ENCODE peak calls at places on chromosome 1, in seven cellular contexts. W is heart right ventricle; X is A549; A is psoas muscle; E is right cardiac atrium; H is CD8-positive, alpha-beta memory T cell; N is suprapubic skin. B is an unnamed sample. For H3K4me1, the result is how much of the 10 kb centered on the place peaks cover.

GRCh38 chr1:72570815-72571214 is 288.5 kb upstream of the NEGR1 start:
- DNase-seq in E (no peak), W (no peak), X (no peak), N (no peak), A (no peak), H (no peak), B (no peak)

GRCh38 chr1:42817440-42817767 is 207 bp upstream of the SVBP start:
- DNase-seq in E (no peak), N (no peak), X (no peak), A (no peak), W (no peak), H (no peak), B (no peak)

GRCh38 chr1:25874209-25874608 is 1.3 kb downstream of the PAQR7 start:
- DNase-seq in X (no peak), W (no peak), H (no peak), A (no peak), N (no peak), E (no peak), B (no peak)

GRCh38 chr1:59879556-59879955 is 47.0 kb downstream of the CYP2J2 start:
- DNase-seq in N (no peak), W (peak), A (peak), E (peak), H (peak), X (peak), B (peak)

GRCh38 chr1:98003442-98003841 is 82.6 kb upstream of the DPYD start:
- DNase-seq in E (no peak), W (no peak), N (no peak), A (no peak), X (no peak), H (no peak), B (no peak)

GRCh38 chr1:9181990-9182783 is 52.4 kb upstream of the H6PD start:
- DNase-seq in E (peak), W (no peak), X (peak), H (no peak), A (no peak), N (no peak), B (no peak)

GRCh38 chr1:53280486-53280885 is 42.2 kb upstream of the MAGOH start:
- DNase-seq in N (no peak), X (no peak), W (no peak), A (no peak), H (no peak), E (no peak), B (no peak)

GRCh38 chr1:154808909-154809262 is 61.2 kb downstream of the KCNN3 start:
- DNase-seq in H (no peak), N (no peak), W (no peak), E (no peak), A (peak), X (no peak), B (no peak)

GRCh38 chr1:78005755-78006154 is 1.0 kb downstream of the DNAJB4 start:
- DNase-seq in E (no peak), A (no peak), N (no peak), H (no peak), X (peak), W (peak), B (no peak)

GRCh38 chr1:157162345-157162744 is 24.1 kb upstream of the ETV3 start:
- DNase-seq in A (no peak), E (no peak), N (peak), X (no peak), H (no peak), W (no peak), B (no peak)

GRCh38 chr1:14570514-14570913 is 28.0 kb upstream of the KAZN start:
- DNase-seq in A (no peak), X (no peak), H (no peak), W (no peak), N (no peak), E (no peak), B (no peak)

GRCh38 chr1:30048905-30049304 is 674.5 kb downstream of the MATN1 start:
- DNase-seq in N (peak), X (no peak), E (no peak), H (no peak), W (no peak), A (no peak), B (no peak)

GRCh38 chr1:27528701-27529637 is 39.0 kb upstream of the WASF2 start:
- DNase-seq in X (no peak), H (no peak), W (peak), N (no peak), E (peak), A (peak), B (peak)

GRCh38 chr1:209199371-209199770 is 384.1 kb upstream of the CAMK1G start:
- DNase-seq in E (no peak), X (no peak), N (no peak), A (no peak), W (no peak), H (no peak), B (no peak)

GRCh38 chr1:47742890-47743760 is 254.1 kb downstream of the TRABD2B start:
- DNase-seq in H (no peak), W (no peak), A (no peak), E (peak), N (peak), X (no peak), B (no peak)

GRCh38 chr1:85584264-85584781 is 3.8 kb downstream of the CCN1 start:
- DNase-seq in N (no peak), X (peak), E (no peak), A (no peak), W (no peak), H (no peak), B (no peak)

GRCh38 chr1:54904476-54905048 is 17.6 kb upstream of the DHCR24 start:
- DNase-seq in W (no peak), H (no peak), A (no peak), E (no peak), N (no peak), X (no peak), B (no peak)

GRCh38 chr1:26351591-26352337 is 2.2 kb downstream of the CRYBG2 start:
- DNase-seq in W (no peak), H (no peak), A (no peak), E (no peak), X (peak), N (no peak), B (no peak)

GRCh38 chr1:20110679-20111078 is 8.7 kb downstream of the PLA2G2D start:
- DNase-seq in H (no peak), E (no peak), X (no peak), W (peak), N (no peak), A (no peak), B (peak)

GRCh38 chr1:225480825-225481434 is 53.1 kb upstream of the LBR start:
- DNase-seq in W (no peak), A (no peak), X (peak), E (no peak), N (no peak), H (peak), B (peak)

GRCh38 chr1:6447016-6447817 is 18.8 kb downstream of the TNFRSF25 start:
- DNase-seq in E (peak), A (no peak), W (no peak), H (no peak), N (no peak), X (no peak), B (no peak)

GRCh38 chr1:167905671-167906070 is 8.3 kb downstream of the ADCY10 start:
- DNase-seq in N (no peak), E (no peak), W (no peak), A (no peak), X (no peak), H (no peak), B (no peak)

GRCh38 chr1:31931241-31932225 is 6.6 kb downstream of the PTP4A2 start:
- DNase-seq in E (no peak), W (no peak), H (no peak), X (no peak), N (no peak), A (no peak), B (no peak)

GRCh38 chr1:207316622-207317510 is 4.6 kb upstream of the CD55 start:
- DNase-seq in N (no peak), W (no peak), X (no peak), E (no peak), H (no peak), A (no peak), B (no peak)

GRCh38 chr1:160884579-160884978 is 401 bp downstream of the ITLN1 start:
- DNase-seq in H (no peak), X (peak), W (no peak), E (no peak), N (no peak), A (no peak), B (no peak)

GRCh38 chr1:203099760-203100159 is 13.9 kb upstream of the MYOG start:
- DNase-seq in X (no peak), N (no peak), E (no peak), A (no peak), W (no peak), H (no peak), B (peak)

GRCh38 chr1:178273707-178274410 is 180.0 kb downstream of the RASAL2 start:
- DNase-seq in W (no peak), H (no peak), E (no peak), A (no peak), X (no peak), N (no peak), B (no peak)

GRCh38 chr1:119112244-119112643 is 28.2 kb downstream of the WARS2 start:
- DNase-seq in H (no peak), A (no peak), N (no peak), E (no peak), W (no peak), X (no peak), B (no peak)

GRCh38 chr1:106676021-106676420 is 380.5 kb upstream of the PRMT6 start:
- DNase-seq in E (no peak), X (no peak), H (no peak), A (no peak), N (no peak), W (no peak), B (no peak)

GRCh38 chr1:180183426-180183825 is 28.8 kb downstream of the QSOX1 start:
- DNase-seq in E (no peak), A (no peak), W (no peak), X (no peak), N (no peak), H (no peak), B (no peak)

GRCh38 chr1:50023292-50024159 is at the start of gene AGBL4:
- DNase-seq in H (peak), W (peak), X (peak), A (peak), N (no peak), E (peak), B (no peak)

GRCh38 chr1:29410476-29410875 is 174.2 kb downstream of the PTPRU start:
- DNase-seq in E (no peak), X (no peak), W (no peak), N (no peak), A (no peak), H (no peak), B (no peak)

GRCh38 chr1:169526120-169526832 is 40.5 kb upstream of the SLC19A2 start:
- DNase-seq in N (no peak), W (no peak), X (no peak), E (no peak), H (no peak), A (no peak), B (no peak)

GRCh38 chr1:11804666-11805453 is 904 bp downstream of the MTHFR start:
- DNase-seq in E (peak), A (no peak), H (no peak), W (peak), N (no peak), X (no peak), B (no peak)

GRCh38 chr1:194952171-194952570 is 1656.1 kb downstream of the KCNT2 start:
- DNase-seq in N (no peak), W (no peak), E (no peak), A (no peak), H (no peak), X (no peak), B (no peak)

GRCh38 chr1:230901711-230902110 is 33.4 kb upstream of the C1orf198 start:
- DNase-seq in N (no peak), E (no peak), W (no peak), X (no peak), A (no peak), H (no peak), B (no peak)
- H3K4me1 ChIP-seq in N (under half), E (under half), W (under half), X (under half), A (under half), H (under half), B (under half)

DNA sequence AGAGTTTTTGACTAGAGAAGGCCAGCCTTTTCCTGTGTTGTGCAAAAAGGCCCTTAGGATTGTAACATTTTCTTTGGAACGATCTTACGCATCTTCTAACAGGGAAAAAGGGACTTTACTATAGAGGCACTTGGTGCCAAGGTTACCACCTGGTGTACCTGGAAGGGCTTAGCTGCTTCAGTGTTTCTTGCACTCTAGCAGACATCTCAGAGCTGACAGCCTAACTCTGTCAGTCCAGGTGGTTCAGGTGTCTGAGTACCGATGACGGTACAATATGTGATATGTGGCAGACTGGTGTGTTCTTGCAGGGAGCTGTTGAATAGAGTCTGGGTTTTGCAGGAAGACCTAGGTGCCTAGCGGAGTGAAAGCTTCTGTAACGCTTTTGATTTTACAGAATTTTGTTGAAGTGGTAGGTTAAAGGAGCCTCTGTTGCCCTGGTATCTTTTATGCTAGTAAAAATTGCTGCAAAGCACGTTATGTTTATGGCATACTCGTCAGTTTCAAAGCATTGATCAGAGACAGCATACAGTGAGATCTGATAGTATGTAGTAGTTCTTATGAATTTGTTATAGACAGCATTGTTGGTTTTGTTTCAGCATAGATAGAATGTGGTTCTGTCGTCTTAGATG is 1.4 kb downstream of the MAGI3 start:
- DNase-seq in W (no peak), A (no peak), N (no peak), X (peak), H (peak), E (no peak), B (no peak)
- H3K27ac ChIP-seq in W (peak), A (no peak), N (peak), X (peak), H (peak), E (no peak), B (peak)

GRCh38 chr1:183593356-183593755 is 3.1 kb upstream of the NCF2 start:
- DNase-seq in E (no peak), W (no peak), A (no peak), X (no peak), N (no peak), H (no peak), B (no peak)
- H3K4me1 ChIP-seq in E (under half), W (under half), A (under half), X (under half), N (under half), H (under half), B (under half)

GRCh38 chr1:1068374-1069060 is 5.6 kb downstream of the RNF223 start:
- DNase-seq in N (no peak), W (no peak), E (no peak), X (no peak), H (peak), A (no peak), B (no peak)
- H3K27ac ChIP-seq in N (peak), W (no peak), E (no peak), X (peak), H (peak), A (no peak), B (no peak)

GRCh38 chr1:164602480-164603093 is 43.6 kb downstream of the PBX1 start:
- DNase-seq in H (no peak), N (no peak), E (peak), A (peak), W (peak), X (no peak), B (no peak)

GRCh38 chr1:164599272-164599671 is 40.3 kb downstream of the PBX1 start:
- DNase-seq in W (no peak), H (no peak), E (no peak), A (no peak), X (no peak), N (no peak), B (no peak)

GRCh38 chr1:164604541-164604940 is 45.6 kb downstream of the PBX1 start:
- DNase-seq in W (no peak), A (no peak), N (no peak), E (no peak), X (no peak), H (no peak), B (no peak)

GRCh38 chr1:164601399-164602141 is 42.6 kb downstream of the PBX1 start:
- DNase-seq in N (no peak), E (no peak), A (no peak), W (no peak), X (no peak), H (no peak), B (no peak)

DNA sequence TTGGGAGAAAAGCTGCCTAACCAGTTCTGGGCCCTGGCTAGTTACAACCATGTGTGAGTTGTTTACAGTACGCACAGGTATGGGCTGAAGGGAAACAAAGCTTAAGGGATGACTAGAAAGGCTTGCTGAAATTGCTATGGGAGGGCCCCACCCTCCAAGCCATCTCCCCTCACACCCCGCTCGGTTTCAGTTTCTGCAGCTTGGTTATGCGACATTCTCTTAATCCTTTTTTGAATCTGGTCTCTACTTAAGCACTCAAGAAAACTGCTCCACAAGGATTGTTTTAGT is 43.1 kb downstream of the PBX1 start:
- DNase-seq in H (no peak), X (no peak), E (no peak), N (no peak), W (no peak), A (no peak), B (no peak)
- H3K4me1 ChIP-seq in H (under half), X (half or more), E (under half), N (under half), W (under half), A (under half), B (under half)

GRCh38 chr1:93723101-93723500 is 41.5 kb upstream of the BCAR3 start:
- DNase-seq in E (peak), H (no peak), X (peak), W (peak), A (no peak), N (no peak), B (no peak)
- H3K27ac ChIP-seq in E (peak), H (no peak), X (peak), W (peak), A (no peak), N (no peak), B (peak)

DNA sequence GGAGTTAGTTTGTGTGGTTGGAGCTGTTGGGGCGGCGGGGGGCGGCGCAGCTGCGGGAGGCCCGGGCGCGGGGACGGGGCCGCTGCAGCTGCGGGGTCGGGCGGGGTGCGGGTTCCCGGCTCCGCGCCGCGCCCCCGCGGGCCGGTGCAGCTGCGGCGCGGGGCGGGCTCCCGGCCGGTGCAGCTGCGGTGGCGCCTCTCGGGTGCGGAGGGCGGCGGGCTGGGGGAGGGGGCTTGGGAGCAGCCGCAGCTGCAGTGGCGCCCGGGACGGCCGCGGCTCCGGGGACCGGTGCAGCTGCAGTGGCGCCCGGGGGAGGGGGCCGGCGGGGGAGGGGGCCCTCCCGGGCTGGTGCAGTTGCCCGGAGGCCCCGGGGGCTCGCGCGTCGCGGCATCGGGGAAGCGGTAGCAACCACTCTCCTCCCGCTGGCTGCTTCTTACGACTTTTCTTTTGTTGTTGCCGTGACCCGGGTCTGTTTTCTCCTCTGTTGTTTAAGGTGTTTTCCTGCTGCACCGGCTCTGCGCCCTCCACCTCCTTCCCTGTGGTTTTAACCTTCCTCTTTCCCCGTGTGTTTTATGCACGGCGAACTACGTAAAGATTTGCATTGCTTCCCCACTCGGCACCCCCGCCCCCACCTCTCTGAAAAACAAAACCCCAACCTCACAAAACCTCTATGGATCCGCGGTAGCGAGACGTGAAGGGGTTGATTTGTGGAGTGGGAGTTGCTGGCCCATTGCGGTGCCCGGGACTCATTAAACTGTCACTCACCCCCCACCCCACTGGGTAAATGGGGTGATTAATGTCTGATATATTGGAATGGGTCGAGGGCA is 1.7 kb upstream of the ZBTB18 start:
- DNase-seq in E (peak), H (peak), W (peak), X (no peak), A (peak), N (no peak), B (no peak)
- H3K4me1 ChIP-seq in E (under half), H (half or more), W (under half), X (under half), A (under half), N (under half), B (under half)